ENCODE peak calls at places on chromosomes 4 and X, in eight cellular contexts. A is tibial nerve; J is M059J; G is NCI-H1105; B is fibroblast of the aortic adventitia; L is naive thymus-derived CD4-positive, alpha-beta T cell; W is NCI-H1417; R is HS-5. E is an unnamed sample.

GRCh38 chrX:107107459-107107858 is 11.2 kb downstream of the RBM41 start:
- DNase-seq in A (no peak), J (peak), G (no peak), B (no peak), L (no peak), W (no peak), R (no peak), E (no peak)

GRCh38 chr4:112284662-112285411 is 867 bp downstream of the TIFA start:
- DNase-seq in A (no peak), J (peak), G (no peak), B (peak), L (no peak), W (no peak), R (no peak), E (peak)

GRCh38 chr4:99087887-99088484 is 602 bp downstream of the ADH5 start:
- DNase-seq in A (peak), J (peak), G (peak), B (peak), L (no peak), W (no peak), R (no peak), E (peak)

GRCh38 chr4:82984459-82984858 is 26.2 kb downstream of the LIN54 start:
- DNase-seq in A (no peak), J (peak), G (no peak), B (peak), L (no peak), W (no peak), R (no peak), E (no peak)

GRCh38 chr4:36709986-36710385 is 428.6 kb downstream of the DTHD1 start:
- DNase-seq in A (no peak), J (no peak), G (no peak), B (no peak), L (no peak), W (no peak), R (no peak), E (no peak)

GRCh38 chrX:64739792-64740378 is 236.4 kb downstream of the ZC4H2 start:
- DNase-seq in A (no peak), J (no peak), G (no peak), B (no peak), L (no peak), W (no peak), R (no peak), E (no peak)

GRCh38 chr4:111991163-111991562 is 154.1 kb upstream of the FAM241A start:
- DNase-seq in A (no peak), J (no peak), G (no peak), B (no peak), L (no peak), W (no peak), R (no peak), E (peak)

GRCh38 chr4:152485726-152486276 is 50.1 kb downstream of the FBXW7 start:
- DNase-seq in A (no peak), J (peak), G (no peak), B (peak), L (peak), W (no peak), R (peak), E (peak)

GRCh38 chrX:140701480-140701879 is 8.1 kb upstream of the LINC00632 start:
- DNase-seq in A (no peak), J (peak), G (no peak), B (peak), L (no peak), W (no peak), R (no peak), E (peak)

GRCh38 chr4:26343041-26343403 is 22.2 kb downstream of the RBPJ start:
- DNase-seq in A (no peak), J (no peak), G (no peak), B (peak), L (no peak), W (no peak), R (no peak), E (no peak)

E was measured in GM12865.